ENCODE peak calls at places on chromosomes 5 and 9, in eight cellular contexts. U is HCT116, G is fibroblast of lung, T is left ventricle myocardium inferior, D is heart left ventricle, B is GM23338, F is neural progenitor cell, N is esophagus squamous epithelium. A is an unnamed sample.

GRCh38 chr5:89493414-89493813 is 610.4 kb upstream of the MEF2C start:
- DNase-seq in U (no peak), G (no peak), T (no peak), D (no peak), B (no peak), F (no peak), N (no peak), A (no peak)

GRCh38 chr9:112086627-112087026 is 88.5 kb downstream of the SUSD1 start:
- DNase-seq in U (no peak), G (peak; percentile 44), T (no peak), D (no peak), B (peak; percentile 47), F (peak; percentile 44), N (no peak), A (no peak)

GRCh38 chr9:1619915-1620705 is 395.0 kb upstream of the SMARCA2 start:
- DNase-seq in U (no peak), G (peak; percentile 7), T (no peak), D (no peak), B (peak; percentile 51), F (no peak), N (no peak), A (no peak)

GRCh38 chr9:111482656-111483418 is 1.3 kb downstream of the ECPAS start:
- DNase-seq in U (no peak), G (peak; percentile 74), T (peak; percentile 80), D (peak; percentile 81), B (peak; percentile 80), F (peak; percentile 91), N (peak; percentile 31), A (peak; percentile 76)

GRCh38 chr5:116574682-116575634 is at the start of gene SEMA6A:
- DNase-seq in U (peak; percentile 95), G (peak; percentile 90), T (peak; percentile 92), D (peak; percentile 93), B (peak; percentile 98), F (peak; percentile 97), N (peak; percentile 21), A (peak; percentile 74)

GRCh38 chr5:115381911-115382662 is 85.6 kb upstream of the CCDC112 start:
- DNase-seq in U (no peak), G (no peak), T (no peak), D (no peak), B (no peak), F (no peak), N (no peak), A (no peak)

GRCh38 chr9:129240581-129241211 is 62.6 kb upstream of the IER5L start:
- DNase-seq in U (no peak), G (no peak), T (peak; percentile 1), D (peak; percentile 6), B (no peak), F (no peak), N (no peak), A (peak; percentile 25)

GRCh38 chr5:151863566-151863965 is 61.1 kb downstream of the GLRA1 start:
- DNase-seq in U (no peak), G (no peak), T (no peak), D (no peak), B (no peak), F (no peak), N (no peak), A (no peak)

GRCh38 chr9:5642170-5642569 is 13.3 kb downstream of the RIC1 start:
- DNase-seq in U (no peak), G (no peak), T (no peak), D (no peak), B (no peak), F (no peak), N (no peak), A (no peak)

DNA sequence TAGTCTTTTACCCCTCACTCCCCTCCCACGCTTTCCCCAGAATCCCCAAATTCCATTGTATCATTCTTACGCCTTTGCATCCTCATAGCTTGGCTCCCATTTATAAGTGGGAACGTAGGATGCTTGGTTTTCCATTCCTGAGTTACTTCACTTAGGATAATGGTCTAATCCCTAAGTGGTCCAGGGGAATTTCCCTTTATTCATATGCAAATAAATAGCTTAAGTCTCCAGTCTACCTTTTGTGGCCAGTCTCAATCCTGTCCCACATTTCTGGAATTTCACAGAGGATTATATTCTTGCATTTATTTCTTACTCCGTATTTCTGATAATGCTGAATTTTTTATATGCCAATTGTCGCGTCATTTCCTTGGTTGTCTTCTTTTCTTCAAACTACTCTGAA is 245.6 kb upstream of the DAB2 start:
- DNase-seq in U (no peak), G (no peak), T (no peak), D (no peak), B (peak; percentile 70), F (peak; percentile 71), N (no peak), A (no peak)
- H3K27ac ChIP-seq in U (no peak overlapping the region), G (no peak overlapping the region), T (no peak overlapping the region), D (no peak overlapping the region), B (no peak overlapping the region), F (peak overlapping the region; percentile 43), N (no peak overlapping the region), A (no peak overlapping the region)

GRCh38 chr9:89497181-89497963 is 541 bp downstream of the SEMA4D start:
- DNase-seq in U (no peak), G (no peak), T (no peak), D (no peak), B (peak; percentile 48), F (peak; percentile 59), N (no peak), A (no peak)
- H3K4me3 ChIP-seq in U (peak overlapping the region; percentile 68), G (no peak overlapping the region), T (peak overlapping the region; percentile 79), D (peak overlapping the region; percentile 67), B (peak overlapping the region; percentile 85), F (peak overlapping the region; percentile 94), N (peak overlapping the region; percentile 93), A (peak overlapping the region; percentile 89)

DNA sequence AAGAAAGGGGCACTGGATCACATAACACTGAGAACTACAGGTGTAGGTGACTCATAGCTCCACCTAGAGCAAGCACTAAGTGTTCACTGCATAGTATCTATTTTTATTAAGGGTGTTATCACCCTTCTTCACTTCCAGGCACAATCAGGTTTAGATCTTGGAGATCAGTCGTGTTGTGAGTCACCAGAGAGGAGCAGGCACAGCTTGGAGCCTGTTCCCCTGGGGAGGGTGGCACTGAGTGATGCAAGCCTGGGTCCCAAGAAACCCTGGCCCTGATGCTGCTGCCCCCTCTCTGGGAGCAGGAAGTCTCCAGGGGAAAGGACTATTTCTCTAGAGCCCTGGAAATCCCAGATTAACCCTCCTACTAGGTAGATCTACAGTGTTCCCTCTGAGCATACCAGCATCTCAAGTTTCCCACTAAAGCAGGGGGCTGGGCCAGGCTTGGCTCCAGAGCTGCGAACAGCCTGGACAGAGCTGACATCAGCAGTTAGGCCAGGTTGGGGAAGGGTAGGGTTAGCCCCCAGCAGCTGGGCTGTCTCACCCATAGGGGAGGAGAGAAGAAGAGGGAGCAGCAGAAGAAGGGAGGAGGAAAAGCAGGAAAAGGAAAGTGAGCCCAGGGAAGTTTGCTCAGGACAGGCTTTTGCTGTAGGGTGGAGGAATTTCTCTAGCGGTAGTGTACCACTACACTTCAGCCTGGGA is 28.1 kb upstream of the SPINK4 start:
- DNase-seq in U (peak; percentile 48), G (peak; percentile 58), T (no peak), D (no peak), B (peak; percentile 44), F (peak; percentile 51), N (no peak), A (no peak)
- H3K27ac ChIP-seq in U (peak overlapping the region; percentile 43), G (no peak overlapping the region), T (no peak overlapping the region), D (no peak overlapping the region), B (no peak overlapping the region), F (no peak overlapping the region), N (no peak overlapping the region), A (peak overlapping the region; percentile 49)

DNA sequence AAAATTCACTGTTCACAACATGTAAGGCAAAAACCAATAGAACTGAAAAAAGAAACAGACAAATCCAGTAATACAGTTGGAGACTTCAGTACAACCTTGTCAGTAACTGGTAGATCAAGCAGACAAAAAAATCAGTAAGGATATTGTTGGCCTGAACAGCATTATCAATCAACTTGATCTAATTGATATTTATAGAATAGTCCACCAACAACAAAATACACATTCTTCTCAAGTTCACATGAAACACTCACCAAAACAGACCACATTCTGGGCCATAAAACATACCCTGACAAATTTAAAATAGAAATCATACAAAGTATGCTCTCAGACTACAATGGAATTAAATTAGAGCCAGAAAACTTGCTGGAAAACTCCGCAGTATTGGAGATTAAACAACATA is 56.8 kb downstream of the DTWD2 start:
- DNase-seq in U (no peak), G (no peak), T (no peak), D (no peak), B (no peak), F (no peak), N (no peak), A (no peak)
- H3K4me3 ChIP-seq in U (no peak overlapping the region), G (no peak overlapping the region), T (no peak overlapping the region), D (no peak overlapping the region), B (no peak overlapping the region), F (no peak overlapping the region), N (no peak overlapping the region), A (no peak overlapping the region)

DNA sequence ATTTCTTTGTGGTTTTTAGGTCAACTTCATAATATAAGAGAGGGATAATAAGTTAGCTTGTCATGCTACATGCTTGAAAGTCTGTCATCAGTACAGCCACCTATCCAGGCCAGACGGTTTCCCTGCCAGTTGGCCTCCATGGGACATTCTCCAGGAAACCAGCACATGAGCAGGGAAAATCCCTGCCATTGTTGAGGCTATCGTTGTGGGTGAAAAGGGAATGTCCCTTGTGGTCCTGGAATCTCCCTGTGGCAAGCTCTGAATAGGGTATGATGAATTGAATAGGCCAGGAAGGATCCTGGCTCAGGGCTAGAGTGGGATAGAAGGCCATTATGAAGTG is 12.2 kb downstream of the F2RL1 start:
- DNase-seq in U (no peak), G (no peak), T (no peak), D (no peak), B (no peak), F (peak; percentile 46), N (no peak), A (no peak)
- H3K27ac ChIP-seq in U (peak overlapping the region; percentile 17), G (no peak overlapping the region), T (no peak overlapping the region), D (no peak overlapping the region), B (no peak overlapping the region), F (no peak overlapping the region), N (no peak overlapping the region), A (no peak overlapping the region)

DNA sequence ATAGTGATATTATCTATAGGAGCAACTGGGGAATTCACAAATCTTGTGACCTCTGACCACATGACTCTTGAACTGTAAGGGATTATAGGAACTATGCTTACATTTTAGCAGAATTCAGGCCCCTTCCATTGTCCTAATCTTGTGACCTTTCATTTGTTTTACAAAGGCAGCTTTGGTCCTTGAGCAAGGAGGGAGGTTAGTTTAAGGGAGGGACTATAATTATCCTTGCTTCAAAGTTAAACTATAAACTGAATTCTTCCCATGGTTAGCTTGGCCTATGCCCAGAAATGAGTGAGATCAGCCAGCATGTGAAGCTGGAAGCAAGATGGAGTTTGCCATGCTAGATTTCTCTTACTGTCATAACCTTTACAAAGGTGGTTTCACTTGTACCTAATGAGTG is 51.2 kb downstream of the TARS1 start:
- DNase-seq in U (no peak), G (peak; percentile 6), T (no peak), D (no peak), B (no peak), F (no peak), N (no peak), A (no peak)
- H3K4me3 ChIP-seq in U (no peak overlapping the region), G (no peak overlapping the region), T (no peak overlapping the region), D (no peak overlapping the region), B (no peak overlapping the region), F (no peak overlapping the region), N (no peak overlapping the region), A (no peak overlapping the region)

DNA sequence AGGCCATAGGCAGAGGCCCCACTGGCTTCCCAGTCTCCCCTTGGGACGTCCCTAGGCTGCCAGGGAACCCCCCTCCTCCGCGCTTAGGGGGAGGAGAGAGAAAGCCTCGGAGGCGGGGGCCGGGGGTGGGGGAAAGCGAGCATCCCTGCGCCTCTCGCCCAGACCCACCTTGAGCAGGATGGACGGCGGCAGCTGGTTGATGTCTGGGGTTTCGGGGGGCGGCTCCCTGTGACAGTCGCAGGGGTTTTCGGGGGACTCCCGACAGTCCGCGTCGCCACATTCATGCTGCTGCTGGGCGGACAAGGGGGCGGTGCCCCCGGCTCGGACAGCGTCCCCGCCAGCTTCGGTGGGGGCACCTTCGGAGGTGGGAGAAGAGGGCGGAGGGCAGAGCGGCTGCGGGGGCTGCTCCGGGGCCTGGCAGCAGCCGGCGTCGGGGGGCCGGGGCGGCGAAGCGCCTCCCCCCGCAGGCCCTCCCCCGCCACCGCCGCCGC is 1.3 kb downstream of the FBXL17 start:
- DNase-seq in U (no peak), G (peak; percentile 32), T (peak; percentile 63), D (peak; percentile 77), B (peak; percentile 81), F (peak; percentile 75), N (no peak), A (no peak)
- H3K27ac ChIP-seq in U (peak overlapping the region; percentile 95), G (peak overlapping the region; percentile 52), T (peak overlapping the region; percentile 99), D (peak overlapping the region; percentile 95), B (no peak overlapping the region), F (no peak overlapping the region), N (peak overlapping the region; percentile 100), A (peak overlapping the region; percentile 89)

A was measured in RWPE2.